ENCODE peak calls at places on chromosomes 5 and 9, in seven cellular contexts. D, N, M, H, U, O and P are unnamed samples.

GRCh38 chr5:1380910-1381309 is 36.0 kb upstream of the CLPTM1L start:
- DNase-seq in H (no peak), D (no peak), N (no peak), U (peak), O (no peak), M (peak), P (no peak)

GRCh38 chr9:136614372-136614922 is 48.3 kb upstream of the EGFL7 start:
- DNase-seq in O (no peak), U (no peak), N (no peak), H (peak), D (no peak), M (no peak), P (no peak)

GRCh38 chr5:126694403-126694802 is 82.5 kb upstream of the LMNB1 start:
- DNase-seq in M (no peak), D (no peak), N (no peak), U (no peak), O (no peak), H (peak), P (no peak)

GRCh38 chr9:135081731-135082130 is 5.7 kb upstream of the OLFM1 start:
- DNase-seq in M (peak), D (no peak), H (no peak), N (peak), U (peak), O (no peak), P (peak)

GRCh38 chr5:147522435-147522834 is 12.6 kb upstream of the DPYSL3 start:
- DNase-seq in U (no peak), H (peak), O (no peak), M (no peak), D (no peak), N (no peak), P (no peak)

GRCh38 chr5:50582699-50583098 is 83.7 kb upstream of the PARP8 start:
- DNase-seq in N (no peak), D (no peak), O (no peak), M (no peak), H (no peak), U (no peak), P (no peak)

GRCh38 chr9:78893758-78894157 is 596.8 kb downstream of the PSAT1 start:
- DNase-seq in U (no peak), M (no peak), H (no peak), O (no peak), N (no peak), D (no peak), P (no peak)

GRCh38 chr9:87959916-87960581 is 14.3 kb downstream of the CDK20 start:
- DNase-seq in U (no peak), D (no peak), N (no peak), M (no peak), O (no peak), H (peak), P (no peak)

GRCh38 chr5:130166839-130167490 is 262.7 kb downstream of the CHSY3 start:
- DNase-seq in N (no peak), H (no peak), U (no peak), O (no peak), M (no peak), D (no peak), P (no peak)

GRCh38 chr5:84028093-84028492 is 307.4 kb upstream of the HAPLN1 start:
- DNase-seq in H (no peak), M (no peak), D (no peak), U (no peak), O (no peak), N (no peak), P (no peak)

GRCh38 chr5:126591549-126591948 is 3.5 kb downstream of the ALDH7A1 start:
- DNase-seq in O (no peak), U (no peak), N (no peak), D (no peak), H (no peak), M (no peak), P (no peak)

GRCh38 chr9:107737987-107738743 is 248.6 kb upstream of the KLF4 start:
- DNase-seq in U (no peak), O (peak), D (no peak), N (peak), H (peak), M (no peak), P (no peak)

DNA sequence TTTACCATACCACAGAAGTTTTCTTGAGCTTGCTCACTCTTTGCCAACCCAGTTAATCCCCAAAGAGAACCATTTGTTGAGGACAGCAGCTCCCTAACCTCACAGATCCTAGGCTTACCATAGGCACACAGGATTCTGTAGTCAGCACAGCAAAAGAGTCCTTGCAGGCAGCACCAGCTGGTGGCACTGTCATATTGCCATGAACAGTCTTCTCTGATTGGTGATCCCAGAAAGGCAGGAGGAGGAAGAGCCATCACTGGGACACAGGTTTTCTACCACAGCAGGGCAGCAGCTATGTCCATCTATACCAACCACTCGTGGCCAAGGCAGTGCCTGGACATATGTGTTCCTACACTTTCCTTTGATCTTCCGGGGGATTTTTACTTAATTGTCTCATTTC is 297.1 kb upstream of the CD180 start:
- DNase-seq in D (peak), N (no peak), M (no peak), U (no peak), H (peak), O (peak), P (no peak)
- TF ChIP-seq CTCF in D (peak), N (peak), M (peak), U (no peak), H (peak), O (peak), P (peak)

DNA sequence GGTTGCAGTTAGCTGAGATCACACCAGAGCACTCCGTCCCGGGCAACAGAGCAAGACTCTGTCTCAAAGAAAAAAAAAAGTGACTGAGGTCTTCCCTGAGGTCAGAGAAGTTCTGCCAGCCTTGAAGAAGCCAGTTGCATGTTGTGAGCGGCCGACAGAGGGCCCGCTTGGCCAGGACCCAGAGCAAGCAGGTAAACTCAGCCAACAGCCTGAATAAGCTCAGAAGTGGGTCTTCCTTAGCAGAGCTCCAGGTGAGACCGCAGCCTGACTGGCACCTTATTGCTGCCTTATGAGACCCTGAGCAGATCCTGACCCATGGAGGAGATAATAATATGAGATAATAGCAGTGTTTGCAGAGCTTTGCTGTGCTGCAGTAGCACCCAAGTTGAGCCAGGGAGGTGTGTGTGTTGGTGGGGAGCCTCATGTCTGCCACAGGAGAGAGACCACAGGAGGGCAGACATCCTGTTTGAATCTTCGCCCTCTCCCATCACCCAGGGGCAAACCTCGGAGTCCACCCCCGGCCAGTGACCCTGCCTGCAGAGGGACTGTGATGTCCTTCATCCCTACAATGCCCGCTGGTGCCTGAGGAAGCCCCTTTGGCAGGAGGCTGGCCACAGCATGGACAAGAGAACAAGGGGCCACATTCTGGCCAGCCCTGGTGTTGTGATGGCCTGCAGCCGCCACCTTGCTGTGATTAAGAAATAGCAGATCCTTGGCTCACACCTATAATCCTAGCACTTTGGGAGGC is 10.8 kb upstream of the BARX1 start:
- DNase-seq in D (no peak), N (no peak), M (no peak), O (no peak), U (no peak), H (no peak), P (no peak)
- TF ChIP-seq CTCF in D (no peak), N (no peak), M (no peak), O (no peak), U (no peak), H (peak), P (peak)

GRCh38 chr9:129460323-129461261 is 160.3 kb downstream of the C9orf50 start:
- DNase-seq in O (peak), D (peak), H (peak), N (peak), U (peak), M (peak), P (peak)
- TF ChIP-seq CTCF in O (peak), D (peak), H (peak), N (no peak), U (peak), M (no peak), P (peak)

DNA sequence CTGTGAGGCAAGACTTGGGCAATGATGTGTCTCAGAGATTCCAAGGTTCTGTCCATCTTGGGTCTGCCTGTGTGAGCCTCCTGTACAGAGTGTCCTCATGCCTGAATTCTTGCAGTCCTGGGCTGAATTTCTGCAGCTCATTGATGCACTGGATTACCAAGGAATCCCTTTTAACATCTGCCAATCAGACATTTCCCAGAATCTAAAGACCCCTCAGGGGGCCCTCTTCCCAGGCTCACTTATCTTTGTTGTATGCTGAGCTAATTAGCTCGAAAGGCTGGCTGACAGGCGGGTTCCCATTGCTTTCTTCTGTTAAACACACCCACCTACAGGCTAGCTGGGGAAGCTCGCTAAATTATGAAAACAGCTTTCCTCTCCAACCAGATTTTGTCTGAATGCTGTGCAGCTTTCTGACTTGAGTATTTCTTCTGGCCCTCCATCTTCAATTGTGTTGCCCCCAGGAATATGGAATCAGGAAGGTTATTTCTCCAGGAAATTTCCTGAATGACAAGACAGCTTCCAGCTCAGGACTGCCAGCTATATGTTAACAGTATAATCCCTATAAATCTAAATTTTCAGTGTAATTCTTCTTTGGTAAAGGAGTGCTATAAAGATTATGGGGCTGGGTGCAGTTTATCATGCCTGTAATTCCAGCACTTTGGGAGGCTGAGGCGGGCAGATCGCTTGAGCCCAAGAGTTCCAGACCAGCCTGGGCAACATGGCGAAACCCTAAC is at the start of gene LIX1:
- DNase-seq in M (no peak), D (peak), H (peak), O (peak), N (no peak), U (no peak), P (no peak)
- TF ChIP-seq CTCF in M (peak), D (peak), H (peak), O (peak), N (peak), U (peak), P (peak)